ENCODE peak calls at places on chromosomes 2 and 18, in nine cellular contexts. F, R, Z, N, G, T, B, U and W are unnamed samples.

GRCh38 chr2:74458957-74459290 is 686 bp downstream of the WBP1 start:
- DNase-seq in F (no peak), R (no peak), Z (no peak), N (peak), G (no peak), T (no peak), B (no peak), U (no peak), W (no peak)

GRCh38 chr2:215826838-215827441 is 186.4 kb downstream of the MREG start:
- DNase-seq in F (no peak), R (no peak), Z (no peak), N (peak), G (peak), T (no peak), B (peak), U (no peak), W (no peak)

GRCh38 chr2:86223098-86223681 is 23.9 kb downstream of the MRPL35 start:
- DNase-seq in F (no peak), R (no peak), Z (peak), N (peak), G (peak), T (no peak), B (peak), U (peak), W (peak)

GRCh38 chr2:170707821-170708795 is 7.0 kb upstream of the SP5 start:
- DNase-seq in F (no peak), R (no peak), Z (no peak), N (no peak), G (no peak), T (no peak), B (no peak), U (no peak), W (no peak)

GRCh38 chr2:106552966-106553365 is 65.8 kb downstream of the CD8B2 start:
- DNase-seq in F (no peak), R (no peak), Z (no peak), N (no peak), G (no peak), T (no peak), B (no peak), U (no peak), W (no peak)

GRCh38 chr18:59502899-59503245 is 143.8 kb upstream of the LMAN1 start:
- DNase-seq in F (no peak), R (no peak), Z (no peak), N (no peak), G (no peak), T (no peak), B (no peak), U (no peak), W (no peak)

GRCh38 chr2:46977899-46978298 is 62.3 kb upstream of the MCFD2 start:
- DNase-seq in F (no peak), R (no peak), Z (no peak), N (no peak), G (no peak), T (no peak), B (no peak), U (peak), W (no peak)

GRCh38 chr2:113284481-113284880 is 5.8 kb upstream of the PAX8 start:
- DNase-seq in F (no peak), R (no peak), Z (peak), N (peak), G (peak), T (no peak), B (peak), U (no peak), W (peak)

GRCh38 chr2:229910832-229911412 is 10.9 kb downstream of the TRIP12 start:
- DNase-seq in F (peak), R (no peak), Z (peak), N (peak), G (no peak), T (no peak), B (peak), U (no peak), W (no peak)

GRCh38 chr2:115634578-115634977 is 1192.1 kb downstream of the DPP10 start:
- DNase-seq in F (no peak), R (no peak), Z (no peak), N (no peak), G (no peak), T (no peak), B (no peak), U (no peak), W (no peak)